ENCODE peak calls at places on chromosomes 13 and 19, in five cellular contexts. D is GM12878, I is H1, R is K562, T is HepG2. Q is an unnamed sample.

GRCh38 chr19:49490287-49491029 is 3.0 kb downstream of the RPL13A start:
- DNase-seq in D (no peak), I (no peak), R (no peak), T (no peak), Q (no peak)

GRCh38 chr19:40688987-40689338 is 1.5 kb downstream of the NUMBL start:
- DNase-seq in D (no peak), I (no peak), R (no peak), T (no peak), Q (no peak)

GRCh38 chr13:43127827-43128226 is 104.4 kb downstream of the DNAJC15 start:
- DNase-seq in D (no peak), I (no peak), R (no peak), T (no peak), Q (no peak)

GRCh38 chr19:35216026-35216832 is 12.3 kb downstream of the FAM187B start:
- DNase-seq in D (no peak), I (no peak), R (no peak), T (no peak), Q (no peak)

GRCh38 chr19:38701455-38702063 is 42.7 kb downstream of the CAPN12 start:
- DNase-seq in D (no peak), I (no peak), R (no peak), T (peak), Q (no peak)

GRCh38 chr19:58181902-58182576 is 822 bp upstream of the ZNF274 start:
- DNase-seq in D (no peak), I (no peak), R (peak), T (peak), Q (no peak)

GRCh38 chr13:89227356-89227755 is 1556.2 kb downstream of the SLITRK5 start:
- DNase-seq in D (no peak), I (no peak), R (no peak), T (no peak), Q (no peak)

GRCh38 chr19:821228-821975 is at the start of gene PLPPR3:
- DNase-seq in D (no peak), I (no peak), R (peak), T (no peak), Q (no peak)

GRCh38 chr13:26961890-26962615 is 201.5 kb upstream of the GPR12 start:
- DNase-seq in D (no peak), I (no peak), R (no peak), T (peak), Q (no peak)

GRCh38 chr13:50594276-50594970 is 249.1 kb downstream of the DLEU7 start:
- DNase-seq in D (peak), I (no peak), R (no peak), T (peak), Q (no peak)

GRCh38 chr13:28505543-28506135 is 10.7 kb upstream of the FLT1 start:
- DNase-seq in D (no peak), I (no peak), R (no peak), T (no peak), Q (no peak)

GRCh38 chr13:99723847-99724246 is 222.6 kb downstream of the TM9SF2 start:
- DNase-seq in D (no peak), I (no peak), R (no peak), T (no peak), Q (no peak)

GRCh38 chr13:113061796-113062425 is 43.7 kb upstream of the F7 start:
- DNase-seq in D (no peak), I (no peak), R (no peak), T (no peak), Q (no peak)

GRCh38 chr13:113064534-113065405 is 40.8 kb upstream of the F7 start:
- DNase-seq in D (no peak), I (no peak), R (peak), T (no peak), Q (peak)

GRCh38 chr13:113062691-113063090 is 42.9 kb upstream of the F7 start:
- DNase-seq in D (no peak), I (no peak), R (no peak), T (no peak), Q (no peak)

GRCh38 chr13:113064000-113064533 is 41.5 kb upstream of the F7 start:
- DNase-seq in D (no peak), I (no peak), R (no peak), T (no peak), Q (no peak)

DNA sequence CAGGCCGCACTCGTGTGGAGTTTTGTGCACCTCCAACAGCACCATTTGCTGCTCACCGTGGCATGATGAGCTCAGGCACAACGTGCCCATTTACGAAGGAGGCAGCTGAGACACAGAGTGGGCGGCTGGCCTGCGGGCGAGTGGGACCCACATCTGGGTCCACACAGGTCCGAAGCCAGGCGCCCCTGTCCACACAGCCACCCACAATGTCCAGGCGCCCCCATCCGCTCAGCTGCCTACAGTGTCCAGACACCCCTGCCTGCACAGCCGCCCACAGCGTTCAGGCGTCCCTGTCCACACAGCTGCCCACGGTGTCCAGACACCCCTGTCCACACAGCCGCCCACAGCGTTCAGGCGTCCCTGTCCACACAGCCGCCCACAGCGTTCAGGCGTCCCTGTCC is 42.5 kb upstream of the F7 start:
- DNase-seq in D (no peak), I (no peak), R (no peak), T (no peak), Q (no peak)
- TF ChIP-seq SIN3A in D (no peak), I (no peak), R (no peak), T (no peak), Q (no peak)

DNA sequence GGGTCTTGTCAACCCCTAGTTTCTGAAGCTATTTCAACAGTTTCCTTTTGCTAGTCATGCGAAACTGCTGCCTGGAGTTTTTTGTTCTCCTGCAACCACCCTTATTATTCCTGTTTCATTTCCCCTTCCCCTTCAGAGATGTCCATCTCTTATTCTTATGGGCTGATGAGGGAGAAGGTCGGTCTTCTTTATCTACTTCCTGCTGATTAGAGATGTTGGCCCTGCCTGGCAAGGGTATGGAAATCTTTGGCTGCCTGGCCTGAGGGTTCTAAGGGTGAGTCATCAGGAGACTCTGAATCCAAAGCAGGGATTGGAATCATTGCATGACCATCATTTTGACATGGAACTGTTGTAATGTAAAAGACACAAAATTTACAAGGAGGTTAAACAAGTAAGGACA is 202.4 kb downstream of the NBEA start:
- DNase-seq in D (no peak), I (no peak), R (no peak), T (no peak), Q (no peak)
- TF ChIP-seq SRF in D (no peak), I (no peak), R (no peak), T (no peak), Q (no peak)

GRCh38 chr19:13817018-13817614 is 21.9 kb downstream of the ZSWIM4 start:
- DNase-seq in D (no peak), I (peak), R (peak), T (no peak), Q (no peak)
- TF ChIP-seq SIN3A in D (no peak), I (no peak), R (no peak), T (no peak), Q (no peak)

GRCh38 chr19:11420894-11421606 is 1.9 kb upstream of the RGL3 start:
- DNase-seq in D (no peak), I (no peak), R (no peak), T (no peak), Q (no peak)

GRCh38 chr19:11421607-11422098 is 2.5 kb upstream of the RGL3 start:
- DNase-seq in D (no peak), I (peak), R (peak), T (no peak), Q (no peak)

GRCh38 chr19:11423164-11423803 is 4.2 kb upstream of the RGL3 start:
- DNase-seq in D (no peak), I (no peak), R (no peak), T (no peak), Q (no peak)

GRCh38 chr19:11423804-11424318 is 4.7 kb upstream of the RGL3 start:
- DNase-seq in D (no peak), I (no peak), R (no peak), T (no peak), Q (no peak)

GRCh38 chr19:11422163-11423068 is 3.3 kb upstream of the RGL3 start:
- DNase-seq in D (peak), I (peak), R (no peak), T (no peak), Q (no peak)
- TF ChIP-seq SRF in D (no peak), I (no peak), R (no peak), T (no peak), Q (no peak)

GRCh38 chr19:45137179-45137761 is 23.5 kb downstream of the NKPD1 start:
- DNase-seq in D (peak), I (no peak), R (no peak), T (no peak), Q (no peak)
- TF ChIP-seq SIN3A in D (no peak), I (no peak), R (no peak), T (no peak), Q (no peak)

GRCh38 chr13:59360108-59360507 is 803.6 kb downstream of the DIAPH3 start:
- DNase-seq in D (no peak), I (no peak), R (no peak), T (no peak), Q (no peak)

GRCh38 chr13:59352600-59352999 is 811.1 kb downstream of the DIAPH3 start:
- DNase-seq in D (no peak), I (no peak), R (no peak), T (peak), Q (no peak)

GRCh38 chr13:59356607-59357006 is 807.1 kb downstream of the DIAPH3 start:
- DNase-seq in D (no peak), I (no peak), R (peak), T (no peak), Q (no peak)

GRCh38 chr13:59358014-59358413 is 805.7 kb downstream of the DIAPH3 start:
- DNase-seq in D (no peak), I (no peak), R (no peak), T (no peak), Q (no peak)

DNA sequence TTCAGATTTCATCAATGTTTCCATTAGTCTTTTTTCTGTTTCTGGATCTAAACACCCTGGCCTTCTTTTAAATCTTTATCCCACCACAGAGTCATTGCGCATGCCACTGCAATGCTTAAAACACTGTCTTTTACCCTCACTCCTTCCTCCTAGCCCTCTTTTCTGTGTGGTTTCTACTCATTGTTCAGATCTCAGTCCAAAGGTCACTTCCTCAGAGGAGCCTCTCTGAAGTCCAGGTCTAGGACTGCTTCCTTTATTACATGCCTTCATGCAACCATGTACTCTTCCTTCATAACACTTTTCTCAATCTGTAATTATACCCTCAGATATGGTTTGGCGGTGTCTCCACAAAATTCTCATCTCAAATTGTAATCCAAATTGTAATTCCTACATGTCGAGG is 809.1 kb downstream of the DIAPH3 start:
- DNase-seq in D (no peak), I (no peak), R (no peak), T (no peak), Q (no peak)
- TF ChIP-seq SRF in D (no peak), I (no peak), R (no peak), T (no peak), Q (no peak)